ENCODE peak calls at places on chromosomes 16 and 17, in four cellular contexts. One of them, this sample, is unnamed.

GRCh38 chr16:66549284-66550131 is at the start of gene TK2:
- DNase-seq in cardiac fibroblast: peak
- DNase-seq in adrenal gland: peak
- DNase-seq in NB4: peak
- DNase-seq in this sample: peak

GRCh38 chr16:48106445-48106844 is 49.3 kb downstream of the ABCC12 start:
- DNase-seq in cardiac fibroblast: no peak
- DNase-seq in adrenal gland: no peak
- DNase-seq in NB4: no peak
- DNase-seq in this sample: no peak

GRCh38 chr16:65817799-65818198 is 548.7 kb upstream of the CDH5 start:
- DNase-seq in adrenal gland: no peak
- DNase-seq in cardiac fibroblast: no peak
- DNase-seq in NB4: no peak
- DNase-seq in this sample: no peak

GRCh38 chr16:12416136-12416787 is 387.4 kb downstream of the CPPED1 start:
- DNase-seq in cardiac fibroblast: no peak
- DNase-seq in NB4: peak
- DNase-seq in adrenal gland: no peak
- DNase-seq in this sample: no peak

GRCh38 chr17:37506678-37507077 is 17.0 kb downstream of the DUSP14 start:
- DNase-seq in adrenal gland: no peak
- DNase-seq in cardiac fibroblast: peak
- DNase-seq in NB4: peak
- DNase-seq in this sample: no peak

GRCh38 chr17:58436805-58437239 is 19.5 kb upstream of the RNF43 start:
- DNase-seq in NB4: no peak
- DNase-seq in cardiac fibroblast: no peak
- DNase-seq in adrenal gland: no peak
- DNase-seq in this sample: no peak

GRCh38 chr17:59963738-59964454 is 644 bp downstream of the RNFT1 start:
- DNase-seq in NB4: peak
- DNase-seq in cardiac fibroblast: peak
- DNase-seq in adrenal gland: peak
- DNase-seq in this sample: no peak

GRCh38 chr17:73291260-73291801 is 20.5 kb downstream of the CDC42EP4 start:
- DNase-seq in cardiac fibroblast: peak
- DNase-seq in adrenal gland: peak
- DNase-seq in NB4: peak
- DNase-seq in this sample: no peak

GRCh38 chr17:37642706-37643105 is 540 bp downstream of the DDX52 start:
- DNase-seq in NB4: peak
- DNase-seq in adrenal gland: no peak
- DNase-seq in cardiac fibroblast: peak
- DNase-seq in this sample: no peak

GRCh38 chr16:48895142-48895541 is 285.2 kb upstream of the N4BP1 start:
- DNase-seq in cardiac fibroblast: no peak
- DNase-seq in NB4: peak
- DNase-seq in adrenal gland: no peak
- DNase-seq in this sample: no peak

GRCh38 chr17:77721823-77722160 is 236.7 kb upstream of the TNRC6C start:
- DNase-seq in NB4: no peak
- DNase-seq in cardiac fibroblast: no peak
- DNase-seq in adrenal gland: no peak
- DNase-seq in this sample: no peak

GRCh38 chr16:2455081-2455845 is 4.6 kb upstream of the TEDC2 start:
- DNase-seq in NB4: no peak
- DNase-seq in adrenal gland: no peak
- DNase-seq in cardiac fibroblast: no peak
- DNase-seq in this sample: no peak

GRCh38 chr17:16304832-16305231 is 48.4 kb downstream of the CENPV start:
- DNase-seq in NB4: peak
- DNase-seq in adrenal gland: no peak
- DNase-seq in cardiac fibroblast: peak
- DNase-seq in this sample: no peak

GRCh38 chr16:20300312-20301097 is 26.8 kb downstream of the GP2 start:
- DNase-seq in cardiac fibroblast: peak
- DNase-seq in adrenal gland: peak
- DNase-seq in NB4: peak
- DNase-seq in this sample: no peak

GRCh38 chr16:15440852-15441251 is 6.5 kb downstream of the BMERB1 start:
- DNase-seq in adrenal gland: peak
- DNase-seq in cardiac fibroblast: peak
- DNase-seq in NB4: no peak
- DNase-seq in this sample: no peak

GRCh38 chr16:87951550-87952538 is 610 bp downstream of the BANP start:
- DNase-seq in adrenal gland: no peak
- DNase-seq in cardiac fibroblast: peak
- DNase-seq in NB4: peak
- DNase-seq in this sample: no peak
- TF ChIP-seq CTCF in adrenal gland: no peak
- TF ChIP-seq CTCF in cardiac fibroblast: peak
- TF ChIP-seq CTCF in NB4: no peak
- TF ChIP-seq CTCF in this sample: no peak

GRCh38 chr16:84061236-84061830 is 18.7 kb upstream of the SLC38A8 start:
- DNase-seq in adrenal gland: no peak
- DNase-seq in cardiac fibroblast: no peak
- DNase-seq in NB4: no peak
- DNase-seq in this sample: no peak
- TF ChIP-seq CTCF in adrenal gland: no peak
- TF ChIP-seq CTCF in cardiac fibroblast: no peak
- TF ChIP-seq CTCF in NB4: no peak
- TF ChIP-seq CTCF in this sample: no peak

GRCh38 chr16:27642753-27643152 is 92.8 kb downstream of the KATNIP start:
- DNase-seq in cardiac fibroblast: peak
- DNase-seq in NB4: peak
- DNase-seq in adrenal gland: no peak
- DNase-seq in this sample: no peak
- TF ChIP-seq CTCF in cardiac fibroblast: peak
- TF ChIP-seq CTCF in NB4: peak
- TF ChIP-seq CTCF in adrenal gland: no peak
- TF ChIP-seq CTCF in this sample: no peak

GRCh38 chr17:75524971-75525805 is at the start of gene LLGL2:
- DNase-seq in adrenal gland: peak
- DNase-seq in cardiac fibroblast: peak
- DNase-seq in NB4: peak
- DNase-seq in this sample: peak
- TF ChIP-seq CTCF in adrenal gland: no peak
- TF ChIP-seq CTCF in cardiac fibroblast: no peak
- TF ChIP-seq CTCF in NB4: peak
- TF ChIP-seq CTCF in this sample: no peak

GRCh38 chr17:79609616-79610150 is 1.2 kb downstream of the RBFOX3 start:
- DNase-seq in cardiac fibroblast: no peak
- DNase-seq in adrenal gland: no peak
- DNase-seq in NB4: no peak
- DNase-seq in this sample: no peak
- TF ChIP-seq CTCF in cardiac fibroblast: no peak
- TF ChIP-seq CTCF in adrenal gland: no peak
- TF ChIP-seq CTCF in NB4: no peak
- TF ChIP-seq CTCF in this sample: no peak

GRCh38 chr16:75093598-75094540 is 22.7 kb downstream of the LDHD start:
- DNase-seq in NB4: no peak
- DNase-seq in cardiac fibroblast: no peak
- DNase-seq in adrenal gland: no peak
- DNase-seq in this sample: no peak

GRCh38 chr16:75096730-75097129 is 19.9 kb downstream of the LDHD start:
- DNase-seq in cardiac fibroblast: no peak
- DNase-seq in adrenal gland: no peak
- DNase-seq in NB4: no peak
- DNase-seq in this sample: no peak

GRCh38 chr16:75095637-75096036 is 20.9 kb downstream of the LDHD start:
- DNase-seq in NB4: no peak
- DNase-seq in cardiac fibroblast: no peak
- DNase-seq in adrenal gland: no peak
- DNase-seq in this sample: no peak

GRCh38 chr16:75097191-75097761 is 19.3 kb downstream of the LDHD start:
- DNase-seq in NB4: no peak
- DNase-seq in cardiac fibroblast: no peak
- DNase-seq in adrenal gland: no peak
- DNase-seq in this sample: no peak

DNA sequence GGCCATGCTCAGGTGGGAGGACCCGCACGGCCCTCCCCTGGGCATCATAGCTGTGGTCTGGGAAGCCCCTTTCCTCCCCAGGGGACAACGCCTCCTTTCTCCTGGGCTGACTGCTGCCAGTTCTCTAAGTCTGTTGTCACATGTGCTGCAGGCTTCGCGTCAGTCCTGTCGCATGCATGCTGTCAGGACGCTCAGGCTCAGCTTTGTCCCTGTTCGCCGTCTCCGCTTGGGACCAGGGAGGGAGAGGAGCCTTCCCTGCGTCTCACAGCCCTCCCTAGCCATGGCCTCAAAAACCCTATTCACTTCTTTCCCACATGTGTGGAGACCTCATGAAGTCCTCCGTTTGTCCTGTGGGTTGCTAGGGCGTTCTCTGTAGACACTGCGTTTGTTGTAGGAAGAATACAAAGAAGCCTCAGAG is 21.4 kb downstream of the LDHD start:
- DNase-seq in adrenal gland: no peak
- DNase-seq in cardiac fibroblast: no peak
- DNase-seq in NB4: peak
- DNase-seq in this sample: no peak
- TF ChIP-seq CTCF in adrenal gland: no peak
- TF ChIP-seq CTCF in cardiac fibroblast: no peak
- TF ChIP-seq CTCF in NB4: no peak
- TF ChIP-seq CTCF in this sample: no peak

This sample was measured in activated B cell treated with CpG ODN at 0.5 μM for 24 hours.